ENCODE peak calls at places on chromosomes 11 and 22, in eight cellular contexts. J, G, K, Y, T, Z, Q and U are unnamed samples.

GRCh38 chr22:42990131-42990838 is 24.7 kb downstream of the PACSIN2 start:
- DNase-seq in G (no peak), T (no peak), Y (no peak), J (no peak), Q (no peak), K (peak; percentile 66), Z (peak; percentile 45), U (peak; percentile 58)

GRCh38 chr11:29018631-29019030 is 910.4 kb downstream of the METTL15 start:
- DNase-seq in K (no peak), J (no peak), Q (no peak), Z (no peak), Y (no peak), T (no peak), G (no peak), U (peak; percentile 19)

GRCh38 chr22:40024201-40025061 is 29.7 kb downstream of the FAM83F start:
- DNase-seq in T (peak; percentile 80), Q (peak; percentile 58), K (peak; percentile 65), Z (peak; percentile 54), J (peak; percentile 87), Y (peak; percentile 24), G (no peak), U (peak; percentile 67)

GRCh38 chr11:125777309-125777708 is 1.3 kb downstream of the PATE2 start:
- DNase-seq in J (no peak), G (no peak), Y (no peak), Z (no peak), K (no peak), Q (no peak), T (no peak), U (no peak)

GRCh38 chr22:31344369-31345330 is 1.5 kb downstream of the PATZ1 start:
- DNase-seq in Z (no peak), J (no peak), G (peak; percentile 57), T (peak; percentile 73), Y (no peak), K (peak; percentile 70), Q (peak; percentile 51), U (no peak)

GRCh38 chr11:1234771-1235614 is 12.1 kb downstream of the MUC5B start:
- DNase-seq in K (no peak), Y (no peak), J (no peak), Z (no peak), Q (no peak), G (no peak), T (peak; percentile 39), U (no peak)

GRCh38 chr11:76640540-76640939 is 30.0 kb downstream of the LRRC32 start:
- DNase-seq in T (peak; percentile 3), J (no peak), G (no peak), Z (no peak), K (no peak), Y (no peak), Q (no peak), U (no peak)

GRCh38 chr11:8232849-8233606 is 30.6 kb downstream of the LMO1 start:
- DNase-seq in G (no peak), J (no peak), K (no peak), T (peak; percentile 13), Q (no peak), Y (no peak), Z (no peak), U (no peak)

GRCh38 chr22:35703861-35704584 is 13.6 kb upstream of the APOL5 start:
- DNase-seq in Q (no peak), Y (no peak), J (no peak), T (no peak), G (no peak), K (no peak), Z (no peak), U (no peak)

GRCh38 chr11:115926090-115926489 is 421.9 kb upstream of the CADM1 start:
- DNase-seq in T (no peak), G (no peak), Z (no peak), K (no peak), J (no peak), Y (no peak), Q (no peak), U (no peak)

GRCh38 chr11:115926601-115927000 is 422.4 kb upstream of the CADM1 start:
- DNase-seq in K (no peak), T (no peak), J (no peak), Y (no peak), Z (no peak), Q (no peak), G (no peak), U (no peak)

GRCh38 chr11:115927823-115928329 is 423.7 kb upstream of the CADM1 start:
- DNase-seq in J (no peak), Q (no peak), T (no peak), G (no peak), K (no peak), Y (no peak), Z (no peak), U (no peak)

GRCh38 chr11:115924744-115925567 is 420.7 kb upstream of the CADM1 start:
- DNase-seq in T (no peak), J (no peak), Z (no peak), K (no peak), Q (no peak), G (no peak), Y (no peak), U (peak; percentile 14)

GRCh38 chr11:115925568-115925904 is 421.3 kb upstream of the CADM1 start:
- DNase-seq in Q (no peak), J (no peak), G (no peak), T (no peak), Z (no peak), K (no peak), Y (no peak), U (no peak)
- TF ChIP-seq POLR2A in Q (no peak), J (peak; percentile 57), G (no peak), T (no peak), Z (no peak), K (no peak), Y (no peak), U (no peak)

GRCh38 chr11:75583710-75584658 is 21.9 kb downstream of the SERPINH1 start:
- DNase-seq in G (peak; percentile 87), K (peak; percentile 47), Y (no peak), Z (no peak), J (peak; percentile 59), Q (peak; percentile 58), T (no peak), U (no peak)

GRCh38 chr11:75582461-75582934 is 20.4 kb downstream of the SERPINH1 start:
- DNase-seq in Z (no peak), K (no peak), T (no peak), J (no peak), G (no peak), Y (no peak), Q (no peak), U (no peak)

GRCh38 chr11:75579841-75580240 is 17.8 kb downstream of the SERPINH1 start:
- DNase-seq in K (no peak), G (no peak), Q (no peak), Z (no peak), T (no peak), Y (no peak), J (no peak), U (no peak)

GRCh38 chr11:75585271-75585670 is 23.2 kb downstream of the SERPINH1 start:
- DNase-seq in J (no peak), T (no peak), G (no peak), Q (no peak), Y (no peak), Z (no peak), K (no peak), U (no peak)

DNA sequence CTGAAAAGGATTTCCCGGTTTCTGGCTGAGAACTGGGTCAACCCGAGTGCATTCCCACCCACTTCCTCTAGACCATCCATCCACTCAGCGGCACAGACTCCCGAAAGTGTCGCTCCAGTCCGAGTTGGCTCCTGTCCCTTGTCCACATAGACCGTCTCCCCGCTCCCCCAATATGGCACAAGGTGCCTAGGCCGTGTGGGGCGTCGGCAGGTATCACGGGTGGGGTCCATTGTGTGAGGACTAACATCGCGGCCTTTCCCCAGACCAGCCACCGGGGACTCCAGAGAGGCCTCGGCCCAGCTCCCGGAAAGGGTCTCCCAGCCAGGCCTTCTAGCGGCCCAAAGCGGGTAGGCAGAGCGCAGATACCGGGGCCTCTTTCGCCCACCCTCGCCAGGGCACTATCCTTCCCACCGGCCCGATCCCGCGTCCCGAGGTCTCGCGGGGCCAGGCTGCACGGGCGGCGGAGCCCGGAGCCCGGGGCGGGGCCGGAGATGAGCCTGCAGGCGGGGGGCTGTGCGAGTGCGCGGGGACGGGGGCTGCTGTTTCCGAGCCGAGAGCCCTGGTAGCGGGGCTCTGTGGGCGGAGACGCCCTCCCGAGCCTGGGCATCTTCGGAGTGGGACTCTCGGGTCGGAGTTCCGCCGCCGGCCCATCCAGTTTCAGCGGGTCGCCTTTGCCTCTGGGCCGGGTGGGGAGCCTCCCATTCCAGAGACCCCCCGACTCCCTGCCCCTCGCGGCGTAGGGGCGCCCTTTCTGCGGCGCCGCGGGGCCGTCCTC is 21.1 kb downstream of the SERPINH1 start:
- DNase-seq in G (peak; percentile 77), Z (no peak), J (peak; percentile 90), K (peak; percentile 65), T (peak; percentile 65), Q (peak; percentile 42), Y (no peak), U (peak; percentile 80)
- TF ChIP-seq POLR2A in G (peak; percentile 64), Z (no peak), J (peak; percentile 68), K (peak; percentile 58), T (peak; percentile 46), Q (peak; percentile 49), Y (no peak), U (peak; percentile 64)

DNA sequence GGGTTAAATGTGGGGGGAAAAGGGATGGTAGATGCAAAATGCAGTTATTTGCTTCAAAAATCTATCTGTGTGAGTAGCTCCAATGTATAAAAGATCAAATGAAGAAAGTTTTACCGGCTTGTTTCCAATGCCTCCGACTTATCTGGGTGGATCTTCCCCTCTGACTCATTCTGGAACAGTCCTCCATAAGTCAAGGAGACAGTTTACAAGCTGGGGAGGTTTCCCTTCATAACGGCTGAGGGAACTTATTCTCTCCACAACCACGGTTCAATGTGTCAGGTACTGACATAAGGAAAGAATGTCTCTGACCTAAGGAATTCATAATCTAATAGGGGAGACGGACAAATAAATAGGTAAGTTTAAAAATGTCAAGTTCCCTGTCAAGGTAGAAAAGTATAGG is 49.7 kb upstream of the BIRC3 start:
- DNase-seq in G (peak; percentile 39), K (no peak), T (no peak), J (no peak), Y (no peak), Q (no peak), Z (no peak), U (no peak)
- TF ChIP-seq POLR2A in G (no peak), K (no peak), T (peak; percentile 51), J (no peak), Y (no peak), Q (no peak), Z (no peak), U (no peak)

GRCh38 chr22:41582694-41583093 is 6.9 kb downstream of the PMM1 start:
- DNase-seq in Q (no peak), T (no peak), J (no peak), Z (no peak), K (no peak), Y (no peak), G (no peak), U (no peak)

GRCh38 chr22:41579297-41579996 is 10.2 kb downstream of the PMM1 start:
- DNase-seq in G (no peak), T (no peak), Z (no peak), Q (no peak), Y (no peak), K (no peak), J (no peak), U (no peak)

GRCh38 chr22:41578818-41579217 is 10.8 kb downstream of the PMM1 start:
- DNase-seq in Z (no peak), Y (no peak), J (no peak), T (no peak), K (no peak), G (no peak), Q (no peak), U (no peak)

GRCh38 chr22:41578114-41578513 is 11.5 kb downstream of the PMM1 start:
- DNase-seq in Q (no peak), Y (no peak), K (no peak), G (no peak), Z (no peak), J (no peak), T (no peak), U (no peak)

GRCh38 chr22:41579997-41580355 is 9.7 kb downstream of the PMM1 start:
- DNase-seq in T (no peak), Z (no peak), K (no peak), Y (no peak), G (no peak), J (no peak), Q (no peak), U (no peak)
- TF ChIP-seq POLR2A in T (no peak), Z (no peak), K (no peak), Y (no peak), G (no peak), J (no peak), Q (no peak), U (no peak)